ENCODE peak calls at places on chromosomes 1 and 21, in five cellular contexts. K is heart left ventricle; D is cardiac fibroblast; U is CD8-positive, alpha-beta T cell; P is Caco-2. A is an unnamed sample.

GRCh38 chr1:199121047-199121446 is 482.2 kb downstream of the PTPRC start:
- DNase-seq in K (no peak), D (no peak), U (no peak), P (no peak), A (no peak)

GRCh38 chr1:19411612-19412011 is 73.7 kb downstream of the CAPZB start:
- DNase-seq in K (no peak), D (no peak), U (no peak), P (no peak), A (no peak)

GRCh38 chr1:185284106-185284505 is 32.9 kb downstream of the IVNS1ABP start:
- DNase-seq in K (no peak), D (no peak), U (no peak), P (no peak), A (no peak)

GRCh38 chr1:244751271-244751895 is 84.1 kb upstream of the COX20 start:
- DNase-seq in K (no peak), D (no peak), U (no peak), P (no peak), A (no peak)

GRCh38 chr1:88104234-88104633 is 579.8 kb upstream of the PKN2 start:
- DNase-seq in K (no peak), D (peak), U (no peak), P (no peak), A (no peak)

GRCh38 chr1:27658951-27659496 is 13.0 kb downstream of the IFI6 start:
- DNase-seq in K (no peak), D (peak), U (peak), P (no peak), A (peak)

GRCh38 chr1:183209533-183210158 is 23.6 kb downstream of the LAMC2 start:
- DNase-seq in K (no peak), D (peak), U (no peak), P (no peak), A (peak)

GRCh38 chr1:55580845-55581332 is 365.7 kb upstream of the USP24 start:
- DNase-seq in K (no peak), D (peak), U (no peak), P (no peak), A (peak)

GRCh38 chr1:94981574-94981973 is 54.7 kb upstream of the CNN3 start:
- DNase-seq in K (no peak), D (no peak), U (no peak), P (no peak), A (no peak)

GRCh38 chr1:34088001-34088400 is 77.0 kb downstream of the CSMD2 start:
- DNase-seq in K (no peak), D (no peak), U (no peak), P (no peak), A (no peak)

GRCh38 chr1:70140894-70141293 is 64.5 kb downstream of the LRRC40 start:
- DNase-seq in K (no peak), D (peak), U (no peak), P (no peak), A (no peak)

GRCh38 chr1:6118415-6118814 is 61.7 kb downstream of the CHD5 start:
- DNase-seq in K (no peak), D (peak), U (no peak), P (no peak), A (peak)

GRCh38 chr1:18646091-18646775 is 15.6 kb downstream of the PAX7 start:
- DNase-seq in K (no peak), D (no peak), U (no peak), P (no peak), A (no peak)

GRCh38 chr1:208120426-208120790 is 123.8 kb downstream of the PLXNA2 start:
- DNase-seq in K (no peak), D (no peak), U (no peak), P (no peak), A (no peak)

GRCh38 chr1:54558434-54559030 is 10.5 kb downstream of the ACOT11 start:
- DNase-seq in K (peak), D (no peak), U (no peak), P (no peak), A (no peak)

GRCh38 chr1:167808104-167808503 is 86.3 kb downstream of the MPZL1 start:
- DNase-seq in K (no peak), D (peak), U (no peak), P (no peak), A (no peak)

GRCh38 chr1:150544204-150544603 is 5.0 kb upstream of the ADAMTSL4 start:
- DNase-seq in K (no peak), D (no peak), U (no peak), P (no peak), A (no peak)

GRCh38 chr21:41877901-41878830 is 978 bp downstream of the PRDM15 start:
- DNase-seq in K (no peak), D (peak), U (peak), P (peak), A (peak)

GRCh38 chr1:9589144-9589718 is 520 bp downstream of the TMEM201 start:
- DNase-seq in K (peak), D (peak), U (peak), P (peak), A (peak)

GRCh38 chr1:54262244-54262643 is 62.3 kb downstream of the MRPL37 start:
- DNase-seq in K (no peak), D (no peak), U (no peak), P (no peak), A (no peak)

GRCh38 chr1:78658901-78659300 is 9.3 kb downstream of the IFI44 start:
- DNase-seq in K (no peak), D (no peak), U (no peak), P (no peak), A (no peak)

GRCh38 chr1:84758968-84759491 is 68.8 kb upstream of the SSX2IP start:
- DNase-seq in K (no peak), D (peak), U (no peak), P (no peak), A (peak)

GRCh38 chr1:32014199-32014936 is 700 bp downstream of the KHDRBS1 start:
- DNase-seq in K (peak), D (peak), U (peak), P (peak), A (peak)

GRCh38 chr1:54681396-54681795 is 34.3 kb upstream of the TTC4 start:
- DNase-seq in K (no peak), D (peak), U (no peak), P (peak), A (no peak)

GRCh38 chr1:180815188-180815587 is 97.5 kb upstream of the KIAA1614 start:
- DNase-seq in K (no peak), D (no peak), U (no peak), P (peak), A (peak)

GRCh38 chr1:91502882-91503184 is 2.2 kb downstream of the CDC7 start:
- DNase-seq in K (no peak), D (peak), U (no peak), P (no peak), A (no peak)

GRCh38 chr1:53371851-53372250 is 44.0 kb upstream of the LRP8 start:
- DNase-seq in K (no peak), D (no peak), U (no peak), P (no peak), A (no peak)

GRCh38 chr1:55466343-55466742 is 251.2 kb upstream of the USP24 start:
- DNase-seq in K (no peak), D (no peak), U (no peak), P (no peak), A (no peak)

GRCh38 chr1:162878000-162878596 is 17.1 kb upstream of the CCDC190 start:
- DNase-seq in K (no peak), D (peak), U (no peak), P (peak), A (peak)

GRCh38 chr1:5753431-5754078 is 238.7 kb downstream of the NPHP4 start:
- DNase-seq in K (peak), D (no peak), U (no peak), P (no peak), A (no peak)

GRCh38 chr1:37945743-37946702 is 830 bp downstream of the INPP5B start:
- DNase-seq in K (peak), D (peak), U (no peak), P (peak), A (peak)

GRCh38 chr1:28258628-28259251 is 578 bp upstream of the SESN2 start:
- DNase-seq in K (no peak), D (peak), U (no peak), P (no peak), A (no peak)

GRCh38 chr1:226546926-226547325 is 1.6 kb upstream of the STUM start:
- DNase-seq in K (no peak), D (no peak), U (no peak), P (no peak), A (no peak)

GRCh38 chr21:38346286-38346685 is 89.5 kb downstream of the KCNJ15 start:
- DNase-seq in K (no peak), D (no peak), U (no peak), P (no peak), A (no peak)

GRCh38 chr1:88216441-88216840 is 467.6 kb upstream of the PKN2 start:
- DNase-seq in K (no peak), D (no peak), U (no peak), P (no peak), A (no peak)

GRCh38 chr1:81023187-81023724 is 777.5 kb upstream of the ADGRL2 start:
- DNase-seq in K (no peak), D (no peak), U (no peak), P (no peak), A (no peak)

GRCh38 chr1:46003315-46003714 is 129.1 kb downstream of the PIK3R3 start:
- DNase-seq in K (no peak), D (no peak), U (no peak), P (no peak), A (peak)

GRCh38 chr1:57401671-57402070 is 22.2 kb downstream of the DAB1 start:
- DNase-seq in K (no peak), D (no peak), U (no peak), P (no peak), A (no peak)

GRCh38 chr1:170765279-170765678 is 101.3 kb downstream of the PRRX1 start:
- DNase-seq in K (no peak), D (no peak), U (no peak), P (no peak), A (no peak)

GRCh38 chr1:170770254-170770653 is 106.3 kb downstream of the PRRX1 start:
- DNase-seq in K (no peak), D (no peak), U (no peak), P (no peak), A (no peak)

GRCh38 chr1:170768929-170769328 is 105.0 kb downstream of the PRRX1 start:
- DNase-seq in K (no peak), D (no peak), U (no peak), P (no peak), A (no peak)

GRCh38 chr1:170765712-170766330 is 101.9 kb downstream of the PRRX1 start:
- DNase-seq in K (no peak), D (peak), U (no peak), P (no peak), A (peak)
- TF ChIP-seq CTCF in K (peak), D (peak), U (no peak), P (peak), A (peak)

GRCh38 chr1:156077430-156077760 is 4.9 kb downstream of the MEX3A start:
- DNase-seq in K (no peak), D (no peak), U (no peak), P (no peak), A (no peak)
- H3K4me3 ChIP-seq in K (no peak), D (no peak), U (no peak), P (no peak), A (no peak)

GRCh38 chr1:152880316-152880715 is 2.2 kb downstream of the SMCP start:
- DNase-seq in K (no peak), D (no peak), U (no peak), P (no peak), A (no peak)

GRCh38 chr1:152876827-152877226 is 1.3 kb upstream of the SMCP start:
- DNase-seq in K (no peak), D (no peak), U (no peak), P (no peak), A (no peak)

GRCh38 chr1:152880907-152881306 is 2.8 kb downstream of the SMCP start:
- DNase-seq in K (no peak), D (no peak), U (no peak), P (no peak), A (no peak)

GRCh38 chr1:152879559-152880198 is 1.6 kb downstream of the SMCP start:
- DNase-seq in K (no peak), D (no peak), U (no peak), P (no peak), A (no peak)

GRCh38 chr1:152878042-152878441 is at the start of gene SMCP:
- DNase-seq in K (no peak), D (no peak), U (no peak), P (peak), A (no peak)
- TF ChIP-seq CTCF in K (no peak), D (no peak), U (no peak), P (no peak), A (no peak)

DNA sequence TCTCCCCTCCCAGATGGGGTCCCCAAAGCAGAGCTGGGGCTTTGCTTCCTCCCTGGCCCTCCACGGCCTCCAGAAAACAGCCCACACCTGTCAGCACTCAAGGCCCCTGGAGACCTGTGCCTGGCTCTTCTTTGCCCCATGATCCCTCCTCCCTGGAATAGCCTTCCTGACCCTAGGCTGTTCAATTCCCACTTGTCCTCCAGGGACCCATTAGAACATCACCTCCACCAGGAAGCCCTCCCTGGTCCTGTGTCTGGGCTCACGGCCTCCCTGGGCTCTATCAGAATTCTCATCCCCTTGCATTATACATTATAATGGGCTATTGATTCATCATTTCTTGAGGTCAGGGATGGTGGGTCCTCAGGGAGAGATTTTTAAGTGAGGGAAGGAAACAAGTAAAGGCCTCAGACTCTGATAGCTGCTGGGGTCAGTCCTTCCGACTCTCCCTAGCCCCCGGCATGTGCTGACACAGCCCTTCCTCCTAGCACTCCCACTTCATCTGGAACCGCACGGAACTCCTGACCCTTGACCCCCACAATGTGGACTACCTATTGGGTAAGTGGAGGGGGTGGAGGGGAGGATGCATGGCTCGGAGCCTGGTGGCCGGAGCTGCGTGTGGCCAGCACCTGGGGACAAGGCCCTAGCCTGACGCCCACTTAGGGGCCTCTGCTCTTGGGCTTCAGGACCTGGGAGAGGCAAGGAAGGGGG is 60.8 kb downstream of the ALPL start:
- DNase-seq in K (no peak), D (no peak), U (no peak), P (no peak), A (no peak)
- H3K4me3 ChIP-seq in K (no peak), D (no peak), U (no peak), P (no peak), A (no peak)

GRCh38 chr1:223147858-223148257 is 4.8 kb upstream of the TLR5 start:
- DNase-seq in K (no peak), D (no peak), U (no peak), P (no peak), A (no peak)

GRCh38 chr1:223144914-223145313 is 1.9 kb upstream of the TLR5 start:
- DNase-seq in K (no peak), D (no peak), U (no peak), P (no peak), A (no peak)

GRCh38 chr1:223144431-223144830 is 1.4 kb upstream of the TLR5 start:
- DNase-seq in K (no peak), D (no peak), U (no peak), P (no peak), A (no peak)

GRCh38 chr1:223146745-223147144 is 3.7 kb upstream of the TLR5 start:
- DNase-seq in K (no peak), D (no peak), U (no peak), P (no peak), A (no peak)

DNA sequence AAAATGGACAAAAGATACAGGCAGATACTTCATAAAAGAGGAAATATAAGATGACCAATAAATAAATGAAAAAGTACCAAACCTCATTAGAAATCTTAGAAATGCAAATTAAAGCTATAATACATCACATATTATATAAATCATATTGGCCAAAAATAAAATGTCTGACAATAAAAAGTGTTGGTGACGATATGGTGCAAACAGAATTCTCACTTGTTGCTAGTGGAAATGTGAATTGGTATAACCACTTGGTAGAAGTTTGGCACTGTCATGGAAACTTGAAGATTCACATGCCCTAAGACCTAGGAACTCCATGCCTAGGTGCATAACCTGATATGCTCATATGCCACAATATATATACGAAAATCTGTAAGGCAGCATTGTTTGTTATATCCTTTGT is 4.4 kb upstream of the TLR5 start:
- DNase-seq in K (no peak), D (no peak), U (no peak), P (no peak), A (no peak)
- TF ChIP-seq CTCF in K (no peak), D (no peak), U (no peak), P (no peak), A (no peak)

GRCh38 chr1:178871551-178872320 is 859 bp upstream of the ANGPTL1 start:
- DNase-seq in K (no peak), D (peak), U (no peak), P (no peak), A (no peak)

GRCh38 chr1:178868700-178869099 is 2.2 kb downstream of the ANGPTL1 start:
- DNase-seq in K (no peak), D (peak), U (no peak), P (no peak), A (no peak)

GRCh38 chr1:178867670-178868069 is 3.2 kb downstream of the ANGPTL1 start:
- DNase-seq in K (no peak), D (peak), U (no peak), P (no peak), A (peak)

GRCh38 chr1:178869114-178869697 is 1.7 kb downstream of the ANGPTL1 start:
- DNase-seq in K (no peak), D (peak), U (no peak), P (no peak), A (peak)

DNA sequence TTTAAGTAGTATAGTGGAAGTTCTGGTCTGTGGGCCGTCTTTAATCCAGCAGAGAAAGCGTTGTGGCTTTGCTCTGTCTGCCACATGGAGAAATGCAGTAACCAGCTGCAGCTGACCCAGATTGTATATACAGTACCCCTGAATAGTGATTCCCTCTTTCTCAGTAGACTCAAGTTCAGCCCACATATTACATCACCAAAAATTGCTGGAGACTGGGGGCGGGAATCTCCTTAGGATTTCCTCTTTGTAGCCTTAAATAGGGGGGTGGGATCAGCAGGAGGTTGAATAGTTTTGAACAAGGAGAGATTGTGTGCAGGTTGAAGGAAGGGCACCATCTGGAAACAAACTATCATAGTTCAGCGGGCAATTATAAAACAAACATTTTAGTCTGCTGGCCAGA is at the start of gene ANGPTL1:
- DNase-seq in K (no peak), D (peak), U (no peak), P (no peak), A (peak)
- H3K4me3 ChIP-seq in K (peak), D (no peak), U (no peak), P (no peak), A (peak)

GRCh38 chr1:35902671-35903070 is 19.7 kb downstream of the AGO1 start:
- DNase-seq in K (no peak), D (no peak), U (no peak), P (no peak), A (no peak)

GRCh38 chr1:35894183-35894582 is 11.2 kb downstream of the AGO1 start:
- DNase-seq in K (no peak), D (peak), U (no peak), P (no peak), A (peak)

GRCh38 chr1:35901235-35901634 is 18.2 kb downstream of the AGO1 start:
- DNase-seq in K (no peak), D (no peak), U (no peak), P (no peak), A (no peak)

DNA sequence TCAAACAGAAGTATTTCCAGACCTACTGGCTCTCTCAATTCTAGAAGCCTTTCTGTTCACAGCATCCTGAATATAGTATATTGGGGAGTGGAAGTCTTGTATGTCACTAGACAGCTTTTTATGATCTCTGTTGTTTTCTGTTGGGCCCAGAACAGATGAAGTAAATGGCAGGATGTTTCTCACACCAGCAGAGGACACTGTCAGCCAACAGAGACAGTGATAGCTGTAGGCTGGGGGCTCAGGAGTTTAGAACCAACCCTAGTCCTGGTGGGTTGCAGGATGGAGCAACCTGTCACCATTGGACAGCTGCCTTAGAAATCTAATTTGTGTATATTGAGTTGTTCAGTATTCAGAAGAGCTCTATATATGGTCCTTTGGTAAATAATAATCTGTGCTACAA is 16.9 kb downstream of the AGO1 start:
- DNase-seq in K (no peak), D (no peak), U (no peak), P (no peak), A (no peak)
- TF ChIP-seq CTCF in K (no peak), D (no peak), U (no peak), P (no peak), A (peak)

A was measured in fibroblast of villous mesenchyme.